ENCODE peak calls at places on chromosomes 12 and 14, in eight cellular contexts. I is GM20000, N is ureter, Q is putamen, U is MG63, V is fibroblast of mammary gland, S is ovary, X is HAP-1. H is an unnamed sample.

GRCh38 chr12:58529114-58529665 is 391.1 kb downstream of the LRIG3 start:
- DNase-seq in N (no peak), U (peak; percentile 26), S (no peak), I (no peak), Q (no peak), V (peak; percentile 94), X (no peak), H (peak; percentile 79)

GRCh38 chr12:110449799-110450497 is at the start of gene ARPC3:
- DNase-seq in X (peak; percentile 97), N (peak; percentile 96), V (peak; percentile 92), U (peak; percentile 95), I (peak; percentile 86), Q (peak; percentile 95), S (peak; percentile 94), H (peak; percentile 98)

GRCh38 chr14:63544641-63545234 is 1.6 kb upstream of the PPP2R5E start:
- DNase-seq in N (no peak), U (peak; percentile 1), X (peak; percentile 16), S (no peak), Q (no peak), I (no peak), V (peak; percentile 56), H (peak; percentile 67)

GRCh38 chr12:45416161-45416560 is 200.3 kb downstream of the ANO6 start:
- DNase-seq in V (peak; percentile 43), N (no peak), X (no peak), U (no peak), S (no peak), Q (no peak), I (no peak), H (no peak)

GRCh38 chr12:131210506-131211278 is 257.0 kb downstream of the ADGRD1 start:
- DNase-seq in N (peak; percentile 32), X (no peak), I (no peak), S (no peak), V (no peak), Q (no peak), U (no peak), H (no peak)

GRCh38 chr12:84361651-84362551 is 550.7 kb downstream of the SLC6A15 start:
- DNase-seq in S (no peak), V (no peak), I (no peak), Q (no peak), U (no peak), N (no peak), X (no peak), H (no peak)

GRCh38 chr14:80456200-80456599 is 244.9 kb upstream of the DIO2 start:
- DNase-seq in N (no peak), S (no peak), X (no peak), U (no peak), V (peak; percentile 49), I (no peak), Q (no peak), H (peak; percentile 42)

GRCh38 chr12:53938276-53939140 is at the start of gene HOXC13:
- DNase-seq in I (peak; percentile 68), X (peak; percentile 100), N (peak; percentile 81), U (peak; percentile 99), S (peak; percentile 47), V (peak; percentile 68), Q (no peak), H (no peak)

GRCh38 chr12:93766802-93767523 is 89.8 kb downstream of the CRADD start:
- DNase-seq in I (peak; percentile 33), S (no peak), X (no peak), U (peak; percentile 30), N (no peak), V (peak; percentile 86), Q (no peak), H (peak; percentile 90)

GRCh38 chr12:120466560-120467315 is 2.8 kb downstream of the SRSF9 start:
- DNase-seq in V (peak; percentile 61), I (no peak), U (peak; percentile 41), Q (no peak), N (no peak), X (peak; percentile 81), S (peak; percentile 39), H (peak; percentile 58)

GRCh38 chr12:2679816-2680675 is 114.7 kb upstream of the FKBP4 start:
- DNase-seq in I (no peak), U (no peak), N (no peak), Q (no peak), S (no peak), X (no peak), V (no peak), H (no peak)

GRCh38 chr12:131136539-131136872 is 182.8 kb downstream of the ADGRD1 start:
- DNase-seq in I (no peak), S (no peak), U (no peak), V (no peak), Q (no peak), N (no peak), X (no peak), H (no peak)

GRCh38 chr12:752673-753400 is 458 bp downstream of the WNK1 start:
- DNase-seq in V (peak; percentile 36), N (no peak), X (peak; percentile 64), U (peak; percentile 66), I (peak; percentile 74), Q (no peak), S (peak; percentile 73), H (peak; percentile 38)

GRCh38 chr12:55707841-55708694 is at the start of gene ITGA7:
- DNase-seq in X (peak; percentile 94), I (peak; percentile 81), S (peak; percentile 81), Q (no peak), V (no peak), U (peak; percentile 68), N (peak; percentile 77), H (no peak)

GRCh38 chr12:50185975-50186663 is 18.9 kb upstream of the CERS5 start:
- DNase-seq in S (no peak), N (no peak), U (peak; percentile 83), Q (no peak), I (no peak), V (no peak), X (no peak), H (peak; percentile 38)

GRCh38 chr12:118548887-118549286 is 172.5 kb downstream of the SUDS3 start:
- DNase-seq in S (no peak), I (no peak), V (no peak), N (no peak), X (no peak), U (no peak), Q (no peak), H (no peak)

GRCh38 chr12:30692470-30692869 is 3.2 kb downstream of the IPO8 start:
- DNase-seq in X (no peak), Q (no peak), U (peak; percentile 10), S (peak; percentile 30), I (no peak), V (peak; percentile 66), N (no peak), H (peak; percentile 31)

GRCh38 chr12:96044017-96044985 is 8.9 kb upstream of the LTA4H start:
- DNase-seq in X (no peak), V (peak; percentile 83), N (no peak), U (no peak), S (no peak), I (no peak), Q (no peak), H (peak; percentile 58)

GRCh38 chr14:25122843-25123242 is 72.9 kb upstream of the STXBP6 start:
- DNase-seq in N (no peak), X (no peak), Q (no peak), S (no peak), I (no peak), V (no peak), U (no peak), H (no peak)

GRCh38 chr14:61218157-61218556 is 63.0 kb downstream of the TMEM30B start:
- DNase-seq in Q (no peak), I (no peak), U (no peak), V (no peak), N (no peak), X (no peak), S (no peak), H (no peak)

GRCh38 chr14:99073401-99073800 is 198.6 kb downstream of the BCL11B start:
- DNase-seq in N (no peak), I (no peak), Q (no peak), S (no peak), X (no peak), V (no peak), U (no peak), H (no peak)

GRCh38 chr12:64273527-64274403 is 51.7 kb upstream of the KICS2 start:
- DNase-seq in X (peak; percentile 62), Q (no peak), U (no peak), S (no peak), I (peak; percentile 25), N (no peak), V (peak; percentile 36), H (peak; percentile 50)

GRCh38 chr12:42104087-42104486 is 40.6 kb downstream of the GXYLT1 start:
- DNase-seq in S (no peak), X (no peak), U (no peak), Q (peak; percentile 7), V (no peak), N (no peak), I (no peak), H (peak; percentile 32)

GRCh38 chr12:49048953-49049352 is 11.6 kb downstream of the KMT2D start:
- DNase-seq in U (no peak), I (no peak), Q (no peak), V (no peak), S (no peak), N (no peak), X (no peak), H (no peak)

GRCh38 chr14:61609143-61609851 is 86.0 kb upstream of the HIF1A start:
- DNase-seq in N (no peak), S (no peak), X (peak; percentile 83), U (peak; percentile 81), Q (peak; percentile 50), I (no peak), V (peak; percentile 75), H (peak; percentile 55)

GRCh38 chr12:12272869-12273268 is 6.0 kb upstream of the LRP6 start:
- DNase-seq in S (no peak), N (no peak), U (no peak), Q (no peak), V (no peak), I (no peak), X (peak; percentile 49), H (peak; percentile 26)

GRCh38 chr12:96902076-96902475 is 5.0 kb upstream of the NEDD1 start:
- DNase-seq in V (peak; percentile 16), N (no peak), S (no peak), X (no peak), I (no peak), U (no peak), Q (no peak), H (peak; percentile 46)

GRCh38 chr12:12467701-12468218 is 94.9 kb downstream of the DUSP16 start:
- DNase-seq in U (no peak), V (no peak), I (no peak), X (no peak), S (no peak), Q (peak; percentile 38), N (no peak), H (peak; percentile 45)

GRCh38 chr12:119780786-119781434 is 96.2 kb downstream of the CIT start:
- DNase-seq in U (peak; percentile 15), N (no peak), I (no peak), X (peak; percentile 65), V (peak; percentile 52), S (no peak), Q (peak; percentile 27), H (peak; percentile 69)

GRCh38 chr12:42447371-42447786 is 121.4 kb downstream of the PPHLN1 start:
- DNase-seq in Q (no peak), I (no peak), V (no peak), S (no peak), U (no peak), X (no peak), N (no peak), H (peak; percentile 60)

GRCh38 chr12:67275380-67275913 is 6.3 kb downstream of the CAND1 start:
- DNase-seq in S (no peak), I (no peak), Q (no peak), U (no peak), X (no peak), N (no peak), V (no peak), H (no peak)

GRCh38 chr12:108228746-108229145 is 99.7 kb downstream of the WSCD2 start:
- DNase-seq in S (no peak), Q (no peak), I (no peak), U (no peak), N (no peak), X (no peak), V (no peak), H (no peak)

GRCh38 chr12:31756977-31757420 is 28.2 kb upstream of the AMN1 start:
- DNase-seq in U (peak; percentile 21), I (no peak), Q (no peak), N (no peak), X (no peak), S (no peak), V (peak; percentile 59), H (peak; percentile 81)

GRCh38 chr14:47585447-47585846 is 90.0 kb downstream of the MDGA2 start:
- DNase-seq in X (no peak), U (no peak), V (no peak), Q (no peak), N (no peak), S (no peak), I (no peak), H (no peak)

H was measured in choroid plexus epithelial cell.